ENCODE peak calls at places on chromosomes 5 and 9, in nine cellular contexts. X is CD8-positive, alpha-beta T cell; O is A549; W is endodermal cell; L is fibroblast of lung; V is substantia nigra; N is effector memory CD4-positive, alpha-beta T cell; Z is lung; Q is adrenal gland. K is an unnamed sample.

GRCh38 chr5:155546075-155546474 is 532.5 kb downstream of the KIF4B start:
- DNase-seq in X (no peak), O (no peak), W (no peak), L (no peak), V (no peak), N (no peak), Z (no peak), Q (no peak), K (no peak)

GRCh38 chr5:1875843-1876671 is 6.7 kb downstream of the IRX4 start:
- DNase-seq in X (no peak), O (no peak), W (peak), L (no peak), V (no peak), N (no peak), Z (no peak), Q (no peak), K (no peak)

GRCh38 chr5:5421149-5421960 is 1.1 kb upstream of the ICE1 start:
- DNase-seq in X (peak), O (no peak), W (no peak), L (peak), V (no peak), N (no peak), Z (no peak), Q (no peak), K (no peak)

GRCh38 chr5:149761461-149761860 is 31.4 kb downstream of the PPARGC1B start:
- DNase-seq in X (no peak), O (no peak), W (no peak), L (no peak), V (no peak), N (no peak), Z (no peak), Q (no peak), K (no peak)

GRCh38 chr5:6236858-6237481 is 141.4 kb downstream of the MED10 start:
- DNase-seq in X (no peak), O (no peak), W (no peak), L (no peak), V (no peak), N (no peak), Z (no peak), Q (no peak), K (no peak)

GRCh38 chr5:113000466-113000865 is 23.9 kb downstream of the DCP2 start:
- DNase-seq in X (no peak), O (no peak), W (no peak), L (peak), V (no peak), N (no peak), Z (no peak), Q (no peak), K (no peak)

GRCh38 chr5:16727937-16728336 is 111.1 kb upstream of the RETREG1 start:
- DNase-seq in X (no peak), O (no peak), W (no peak), L (no peak), V (no peak), N (no peak), Z (no peak), Q (peak), K (no peak)

GRCh38 chr5:61878471-61878870 is 427.5 kb upstream of the KIF2A start:
- DNase-seq in X (no peak), O (no peak), W (no peak), L (no peak), V (no peak), N (no peak), Z (no peak), Q (no peak), K (no peak)

GRCh38 chr5:53008751-53009150 is 19.6 kb downstream of the ITGA2 start:
- DNase-seq in X (no peak), O (peak), W (no peak), L (peak), V (no peak), N (no peak), Z (no peak), Q (no peak), K (peak)

GRCh38 chr9:98694943-98695342 is 13.8 kb downstream of the GABBR2 start:
- DNase-seq in X (no peak), O (no peak), W (no peak), L (no peak), V (no peak), N (no peak), Z (no peak), Q (no peak), K (no peak)

GRCh38 chr5:44833249-44833648 is 24.5 kb downstream of the MRPS30 start:
- DNase-seq in X (no peak), O (no peak), W (no peak), L (no peak), V (no peak), N (no peak), Z (no peak), Q (no peak), K (no peak)

GRCh38 chr5:120446068-120446492 is 18.0 kb upstream of the PRR16 start:
- DNase-seq in X (no peak), O (no peak), W (no peak), L (peak), V (no peak), N (no peak), Z (no peak), Q (no peak), K (peak)

GRCh38 chr9:108047264-108047663 is 557.7 kb upstream of the KLF4 start:
- DNase-seq in X (no peak), O (no peak), W (no peak), L (peak), V (no peak), N (no peak), Z (no peak), Q (no peak), K (no peak)

GRCh38 chr5:57277085-57277484 is 103.2 kb downstream of the GPBP1 start:
- DNase-seq in X (no peak), O (peak), W (no peak), L (peak), V (no peak), N (no peak), Z (no peak), Q (no peak), K (no peak)

GRCh38 chr5:9268226-9268625 is 277.6 kb downstream of the SEMA5A start:
- DNase-seq in X (no peak), O (no peak), W (no peak), L (no peak), V (no peak), N (no peak), Z (no peak), Q (no peak), K (no peak)

GRCh38 chr9:134386951-134387831 is 60.9 kb downstream of the RXRA start:
- DNase-seq in X (no peak), O (no peak), W (no peak), L (no peak), V (peak), N (no peak), Z (no peak), Q (peak), K (no peak)

GRCh38 chr5:112614986-112615385 is 122.7 kb upstream of the APC start:
- DNase-seq in X (no peak), O (no peak), W (no peak), L (no peak), V (no peak), N (no peak), Z (no peak), Q (no peak), K (no peak)

GRCh38 chr5:102638316-102638715 is 116.8 kb upstream of the PAM start:
- DNase-seq in X (no peak), O (no peak), W (no peak), L (peak), V (no peak), N (no peak), Z (no peak), Q (no peak), K (peak)

GRCh38 chr9:68627594-68627993 is 77.4 kb upstream of the PIP5K1B start:
- DNase-seq in X (no peak), O (no peak), W (no peak), L (no peak), V (no peak), N (no peak), Z (no peak), Q (no peak), K (no peak)

GRCh38 chr5:39411051-39411450 is 13.7 kb downstream of the DAB2 start:
- DNase-seq in X (no peak), O (no peak), W (no peak), L (peak), V (no peak), N (no peak), Z (no peak), Q (no peak), K (no peak)

GRCh38 chr5:151267481-151268275 is 14.7 kb downstream of the GM2A start:
- DNase-seq in X (no peak), O (no peak), W (no peak), L (no peak), V (no peak), N (no peak), Z (no peak), Q (no peak), K (no peak)

GRCh38 chr5:11477786-11478185 is 426.5 kb downstream of the CTNND2 start:
- DNase-seq in X (no peak), O (no peak), W (no peak), L (peak), V (no peak), N (no peak), Z (no peak), Q (no peak), K (no peak)

GRCh38 chr5:132057498-132058255 is 2.8 kb upstream of the IL3 start:
- DNase-seq in X (no peak), O (no peak), W (peak), L (no peak), V (no peak), N (no peak), Z (no peak), Q (peak), K (no peak)

DNA sequence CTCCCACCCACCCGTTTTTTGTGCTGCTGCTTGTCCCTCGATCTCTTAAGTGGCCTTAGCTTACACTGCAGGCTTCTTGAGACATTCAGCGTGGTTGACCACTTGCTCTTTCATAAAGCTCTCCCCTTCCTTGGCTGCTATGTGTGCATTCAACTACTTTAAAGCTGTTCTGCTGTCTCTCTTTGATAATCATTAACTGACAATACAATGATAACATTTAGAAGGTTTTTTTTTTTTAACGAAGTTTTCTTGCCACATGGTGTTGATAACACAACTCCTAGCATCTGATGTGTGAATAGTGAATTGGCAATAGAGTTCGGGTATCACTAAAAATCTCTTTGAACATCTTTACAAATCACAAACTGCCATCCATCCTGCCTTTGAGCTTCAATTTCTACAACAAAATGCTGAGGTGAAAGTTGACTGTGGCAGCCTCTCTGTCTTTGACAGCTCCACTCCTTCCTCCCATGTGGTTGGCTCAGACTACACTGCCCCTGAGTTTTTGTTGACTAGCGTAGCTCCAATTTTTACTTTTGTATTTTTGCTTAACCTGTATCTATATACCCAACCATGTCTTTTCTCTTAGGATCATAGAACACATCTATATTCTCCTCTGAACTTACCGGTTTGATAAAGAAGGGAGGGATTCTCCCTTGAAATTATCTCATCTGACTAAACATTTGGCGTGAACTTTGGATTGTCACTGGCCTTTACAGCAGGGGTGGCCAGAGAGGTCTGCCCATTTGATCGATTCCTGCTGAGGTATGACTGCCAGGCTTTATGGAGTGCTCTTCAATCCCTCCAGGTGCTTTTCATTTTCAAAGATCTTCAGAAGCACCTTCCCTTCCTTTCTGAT is 409.4 kb upstream of the CD180 start:
- DNase-seq in X (no peak), O (no peak), W (no peak), L (no peak), V (no peak), N (no peak), Z (no peak), Q (no peak), K (no peak)
- H3K27ac ChIP-seq in X (no peak), O (no peak), W (no peak), L (no peak), V (no peak), N (no peak), Z (no peak), Q (no peak), K (no peak)

GRCh38 chr9:131999692-132000551 is 79.7 kb downstream of the MED27 start:
- DNase-seq in X (no peak), O (no peak), W (no peak), L (peak), V (no peak), N (no peak), Z (no peak), Q (no peak), K (peak)

GRCh38 chr9:131997779-131998178 is 81.9 kb downstream of the MED27 start:
- DNase-seq in X (no peak), O (no peak), W (no peak), L (peak), V (no peak), N (no peak), Z (no peak), Q (peak), K (no peak)

GRCh38 chr9:131994364-131995110 is 85.1 kb downstream of the MED27 start:
- DNase-seq in X (no peak), O (no peak), W (no peak), L (no peak), V (no peak), N (no peak), Z (no peak), Q (no peak), K (no peak)

GRCh38 chr9:131995382-131995781 is 84.3 kb downstream of the MED27 start:
- DNase-seq in X (no peak), O (peak), W (no peak), L (no peak), V (no peak), N (no peak), Z (no peak), Q (peak), K (no peak)

DNA sequence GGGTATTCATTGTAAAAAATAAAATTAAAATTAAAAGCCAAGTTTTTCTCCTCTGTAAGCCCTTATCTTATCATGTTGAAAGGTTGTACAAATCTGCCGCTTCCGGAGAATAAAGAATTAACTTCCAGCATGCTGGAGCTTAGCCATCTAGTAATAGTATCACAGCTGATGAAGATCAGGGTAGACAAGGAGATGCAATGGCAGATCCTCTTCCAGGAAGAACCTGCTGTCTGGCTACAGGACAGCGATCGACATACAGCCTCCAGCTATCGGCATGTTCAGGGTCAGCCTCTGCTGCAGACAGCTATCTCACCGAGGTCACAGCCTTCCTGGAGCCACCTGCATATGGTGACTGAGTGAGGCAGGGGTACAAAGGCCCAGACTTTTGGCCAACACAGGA is 82.6 kb downstream of the MED27 start:
- DNase-seq in X (no peak), O (no peak), W (no peak), L (no peak), V (no peak), N (no peak), Z (no peak), Q (no peak), K (no peak)
- H3K27ac ChIP-seq in X (no peak), O (no peak), W (no peak), L (no peak), V (no peak), N (no peak), Z (no peak), Q (no peak), K (no peak)

GRCh38 chr5:159001247-159001646 is 98.5 kb downstream of the EBF1 start:
- DNase-seq in X (no peak), O (no peak), W (no peak), L (no peak), V (no peak), N (no peak), Z (no peak), Q (no peak), K (no peak)
- H3K27ac ChIP-seq in X (no peak), O (no peak), W (no peak), L (no peak), V (no peak), N (no peak), Z (no peak), Q (no peak), K (no peak)

DNA sequence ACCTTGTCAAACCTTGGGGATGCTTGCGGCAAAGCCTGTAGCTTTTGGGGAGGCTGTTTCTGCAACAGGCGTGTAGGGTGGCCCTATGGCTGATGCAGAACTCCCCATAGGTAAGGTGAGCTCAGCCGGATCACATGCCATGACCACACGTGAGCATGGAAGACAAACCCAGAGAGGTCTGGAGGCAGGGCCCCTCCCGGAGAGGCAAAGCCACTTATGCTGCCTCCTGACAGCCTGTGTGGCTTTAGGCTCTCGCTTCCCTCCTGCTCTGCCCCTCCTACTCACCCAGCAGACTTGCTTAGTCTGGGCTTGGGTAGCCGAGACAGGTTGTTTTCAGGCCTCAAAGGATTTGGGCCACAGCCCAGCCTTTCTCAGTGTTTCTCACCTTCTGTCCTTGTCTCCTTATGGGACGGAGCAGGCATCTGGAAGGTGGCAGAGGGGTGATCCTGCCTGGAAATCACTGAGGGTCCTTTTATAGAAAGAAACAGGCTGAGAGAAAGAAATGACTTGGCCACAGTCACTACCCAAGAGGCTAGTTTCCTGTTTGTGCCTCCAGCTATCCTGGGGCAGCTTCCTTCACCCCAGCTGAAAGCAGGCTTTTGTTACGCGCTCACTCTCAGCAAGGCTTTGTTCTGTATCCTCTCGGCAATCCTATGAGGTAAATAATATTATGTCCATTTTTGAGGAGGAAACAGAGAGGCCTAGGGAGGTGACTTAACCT is 89.9 kb downstream of the DAB2IP start:
- DNase-seq in X (no peak), O (no peak), W (peak), L (no peak), V (no peak), N (no peak), Z (no peak), Q (no peak), K (no peak)
- H3K27ac ChIP-seq in X (no peak), O (no peak), W (no peak), L (no peak), V (no peak), N (no peak), Z (peak), Q (no peak), K (peak)

DNA sequence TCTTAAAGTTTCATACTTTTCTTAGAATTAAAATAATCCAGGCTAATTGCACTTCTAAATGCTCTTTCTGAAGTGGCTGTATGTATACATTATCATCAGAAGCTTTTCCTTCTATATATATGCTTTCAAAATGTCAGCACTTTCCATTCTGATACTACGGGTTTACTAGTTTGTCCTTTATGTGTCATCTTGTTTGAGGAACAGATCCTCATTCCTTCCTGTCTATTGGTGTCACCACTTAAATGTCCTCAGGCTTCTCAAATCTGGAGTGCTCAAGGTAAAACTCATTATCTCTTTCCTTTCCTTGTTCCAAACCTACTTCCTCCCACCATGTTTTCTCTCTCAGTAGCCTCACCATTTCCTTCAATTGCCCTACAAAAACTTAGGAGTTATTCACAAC is 236.3 kb downstream of the CSNK1G3 start:
- DNase-seq in X (no peak), O (no peak), W (no peak), L (no peak), V (no peak), N (no peak), Z (no peak), Q (no peak), K (no peak)
- H3K27ac ChIP-seq in X (no peak), O (no peak), W (no peak), L (no peak), V (no peak), N (no peak), Z (no peak), Q (no peak), K (no peak)